ENCODE peak calls at places on chromosomes 1 and 21, in ten cellular contexts. Z is heart left ventricle; O is endothelial cell; W is AG10803; H is fibroblast of pulmonary artery; V is heart right ventricle; L is HFF-Myc; C is brain microvascular endothelial cell; T is CD4-positive, alpha-beta T cell; I is astrocyte of the cerebellum. R is an unnamed sample.

GRCh38 chr1:17577907-17578297 is 38.4 kb downstream of the ARHGEF10L start:
- DNase-seq in Z (no peak), O (no peak), W (no peak), H (no peak), V (no peak), L (no peak), C (no peak), T (no peak), I (no peak), R (no peak)

GRCh38 chr1:185971688-185972087 is 237.5 kb downstream of the HMCN1 start:
- DNase-seq in Z (no peak), O (no peak), W (peak; percentile 90), H (peak; percentile 56), V (no peak), L (peak; percentile 75), C (peak; percentile 88), T (no peak), I (peak; percentile 94), R (no peak)

GRCh38 chr1:94590203-94591137 is 48.9 kb upstream of the F3 start:
- DNase-seq in Z (no peak), O (no peak), W (no peak), H (no peak), V (no peak), L (no peak), C (no peak), T (no peak), I (no peak), R (no peak)

GRCh38 chr21:32710069-32710784 is 17.6 kb downstream of the SYNJ1 start:
- DNase-seq in Z (no peak), O (no peak), W (no peak), H (no peak), V (no peak), L (no peak), C (no peak), T (no peak), I (no peak), R (no peak)

GRCh38 chr1:14090531-14090930 is 390.5 kb downstream of the PRDM2 start:
- DNase-seq in Z (no peak), O (no peak), W (no peak), H (no peak), V (no peak), L (no peak), C (no peak), T (no peak), I (no peak), R (no peak)

GRCh38 chr1:45687753-45688737 is at the start of gene TMEM69:
- DNase-seq in Z (peak; percentile 72), O (peak; percentile 68), W (peak; percentile 93), H (peak; percentile 95), V (peak; percentile 41), L (peak; percentile 89), C (peak; percentile 75), T (peak; percentile 62), I (peak; percentile 84), R (peak; percentile 30)

GRCh38 chr21:36163780-36164426 is 7.3 kb downstream of the DOP1B start:
- DNase-seq in Z (no peak), O (no peak), W (no peak), H (no peak), V (no peak), L (no peak), C (no peak), T (no peak), I (no peak), R (no peak)

GRCh38 chr1:207848234-207848633 is 62.7 kb downstream of the CD34 start:
- DNase-seq in Z (peak; percentile 82), O (no peak), W (peak; percentile 54), H (peak; percentile 77), V (peak; percentile 57), L (no peak), C (peak; percentile 79), T (no peak), I (no peak), R (no peak)

GRCh38 chr1:150560011-150560438 is 10.8 kb downstream of the ADAMTSL4 start:
- DNase-seq in Z (peak; percentile 82), O (peak; percentile 81), W (peak; percentile 54), H (peak; percentile 68), V (peak; percentile 73), L (no peak), C (no peak), T (peak; percentile 68), I (no peak), R (peak; percentile 66)

GRCh38 chr21:44987301-44987885 is 47.6 kb downstream of the SLX9 start:
- DNase-seq in Z (no peak), O (no peak), W (no peak), H (no peak), V (peak; percentile 15), L (no peak), C (no peak), T (no peak), I (no peak), R (no peak)

GRCh38 chr1:96090134-96090533 is 631.5 kb upstream of the PTBP2 start:
- DNase-seq in Z (no peak), O (no peak), W (no peak), H (peak; percentile 1), V (no peak), L (no peak), C (no peak), T (no peak), I (no peak), R (no peak)

GRCh38 chr1:175744833-175745232 is 1.4 kb upstream of the TNR start:
- DNase-seq in Z (no peak), O (no peak), W (no peak), H (no peak), V (no peak), L (no peak), C (no peak), T (no peak), I (no peak), R (no peak)
- TF ChIP-seq CTCF in Z (no peak), O (peak; percentile 68), W (peak; percentile 20), H (peak; percentile 9), V (no peak), L (no peak), C (no peak), T (no peak), I (no peak), R (peak; percentile 49)

GRCh38 chr1:54275349-54275748 is 75.4 kb downstream of the MRPL37 start:
- DNase-seq in Z (peak; percentile 79), O (peak; percentile 55), W (peak; percentile 83), H (peak; percentile 66), V (peak; percentile 74), L (no peak), C (no peak), T (no peak), I (no peak), R (no peak)
- TF ChIP-seq CTCF in Z (peak; percentile 61), O (no peak), W (peak; percentile 57), H (peak; percentile 49), V (peak; percentile 44), L (no peak), C (peak; percentile 42), T (no peak), I (peak; percentile 59), R (no peak)

GRCh38 chr1:3350441-3351261 is 103.8 kb upstream of the ARHGEF16 start:
- DNase-seq in Z (peak; percentile 88), O (no peak), W (no peak), H (no peak), V (peak; percentile 75), L (no peak), C (no peak), T (no peak), I (no peak), R (no peak)

GRCh38 chr1:3348196-3348865 is 106.1 kb upstream of the ARHGEF16 start:
- DNase-seq in Z (peak; percentile 80), O (no peak), W (no peak), H (no peak), V (peak; percentile 53), L (no peak), C (no peak), T (no peak), I (no peak), R (no peak)

GRCh38 chr1:3349968-3350299 is 104.5 kb upstream of the ARHGEF16 start:
- DNase-seq in Z (no peak), O (no peak), W (no peak), H (no peak), V (no peak), L (no peak), C (no peak), T (no peak), I (no peak), R (no peak)

GRCh38 chr1:3347257-3348020 is 107.0 kb upstream of the ARHGEF16 start:
- DNase-seq in Z (peak; percentile 59), O (no peak), W (no peak), H (no peak), V (peak; percentile 50), L (no peak), C (no peak), T (no peak), I (no peak), R (no peak)

DNA sequence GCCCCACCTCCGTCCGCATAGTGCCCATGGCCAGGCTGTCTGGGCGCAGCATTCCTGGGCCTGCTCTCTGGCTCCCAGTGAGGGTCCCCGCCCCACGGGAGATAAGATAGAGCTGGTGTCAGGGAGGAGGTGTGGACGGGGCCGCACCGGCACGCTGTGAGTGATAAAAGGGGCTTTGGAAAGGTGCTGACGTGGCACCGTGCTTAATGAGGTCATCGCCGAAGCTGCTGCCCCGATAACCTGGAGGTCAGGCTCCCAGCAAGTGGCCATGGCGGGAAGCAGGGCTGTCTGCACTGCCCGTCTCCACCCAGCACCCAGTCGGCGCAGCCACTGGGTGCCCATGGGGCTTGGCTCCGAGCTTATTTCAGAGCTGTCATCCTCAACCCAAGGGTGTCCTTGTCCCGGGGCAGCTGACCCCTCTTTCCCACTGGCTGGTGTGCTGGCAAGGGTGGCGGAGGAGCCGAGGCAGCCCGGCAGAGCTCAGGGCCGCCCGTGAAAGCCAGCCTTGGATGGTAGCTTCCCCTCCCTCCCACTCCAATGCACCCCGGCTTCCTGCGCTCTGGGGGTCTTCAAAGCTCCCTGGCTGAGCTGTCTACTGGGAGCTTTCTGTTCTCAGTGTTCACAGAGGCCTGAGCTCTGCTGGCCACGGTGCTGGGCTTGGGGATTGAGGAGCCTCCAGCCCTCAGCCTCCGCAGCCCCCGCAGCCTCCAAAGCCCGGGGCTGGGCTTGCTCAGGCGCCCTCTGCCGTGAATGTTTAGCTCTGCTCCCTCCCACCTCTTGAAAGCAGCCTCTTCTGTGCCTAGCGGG is 105.1 kb upstream of the ARHGEF16 start:
- DNase-seq in Z (peak; percentile 94), O (no peak), W (no peak), H (peak; percentile 17), V (peak; percentile 82), L (no peak), C (no peak), T (no peak), I (no peak), R (no peak)
- TF ChIP-seq CTCF in Z (peak; percentile 47), O (no peak), W (peak; percentile 20), H (peak; percentile 33), V (peak; percentile 32), L (peak; percentile 12), C (peak; percentile 66), T (no peak), I (peak; percentile 40), R (peak; percentile 48)

DNA sequence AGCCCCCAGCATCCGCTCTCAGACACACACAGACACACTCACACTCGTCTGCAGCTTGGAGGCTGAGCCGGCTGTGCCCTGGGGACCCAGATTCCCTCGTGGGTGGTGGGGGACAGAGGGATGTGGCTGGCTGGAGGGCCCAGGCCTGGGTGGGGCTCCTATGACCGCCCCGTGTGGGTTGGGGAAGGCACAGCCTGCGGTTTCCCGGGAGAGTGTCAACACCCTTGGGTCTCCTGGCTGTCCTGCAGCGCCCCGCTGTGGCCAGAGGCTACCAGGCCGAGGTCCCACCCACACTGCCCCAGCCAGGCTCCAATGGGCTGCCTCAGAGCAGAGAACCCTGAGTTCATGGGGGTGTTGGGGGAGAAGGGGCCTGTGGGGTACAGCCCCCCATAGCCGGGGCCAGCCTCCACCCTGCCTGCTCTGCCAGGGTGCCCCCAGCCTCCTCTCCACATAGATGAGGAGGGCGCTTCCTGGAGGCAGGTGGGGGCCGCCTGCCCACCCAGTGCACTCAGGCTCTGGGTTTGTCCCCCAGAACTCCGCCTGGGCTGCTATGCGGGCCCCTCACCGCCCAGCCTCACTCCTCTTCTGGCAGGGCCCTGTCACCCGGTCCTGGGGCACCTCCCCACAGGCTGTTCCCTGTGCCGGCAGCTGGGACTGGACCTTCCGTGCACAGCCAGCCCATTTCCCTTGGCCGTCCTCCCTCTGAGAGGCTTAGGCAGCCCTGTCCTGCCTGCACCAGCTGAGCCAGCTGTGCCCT is at the start of gene TTC34:
- DNase-seq in Z (peak; percentile 28), O (peak; percentile 60), W (no peak), H (no peak), V (peak; percentile 35), L (no peak), C (no peak), T (peak; percentile 29), I (no peak), R (no peak)
- TF ChIP-seq CTCF in Z (peak; percentile 38), O (peak; percentile 34), W (no peak), H (no peak), V (peak; percentile 31), L (no peak), C (peak; percentile 15), T (peak; percentile 21), I (no peak), R (no peak)